ENCODE peak calls at places on chromosomes 5 and 9, in four cellular contexts. R, U, N and Y are unnamed samples.

GRCh38 chr9:91059713-91060112 is 258.1 kb downstream of the SYK start:
- DNase-seq in R (no peak), U (no peak), N (no peak), Y (no peak)

GRCh38 chr5:73030995-73031394 is 75.2 kb downstream of the FCHO2 start:
- DNase-seq in R (no peak), U (peak; percentile 5), N (no peak), Y (peak; percentile 25)

GRCh38 chr9:107639426-107639825 is 149.9 kb upstream of the KLF4 start:
- DNase-seq in R (no peak), U (no peak), N (no peak), Y (no peak)

GRCh38 chr5:140362875-140363630 is 3.1 kb downstream of the SLC4A9 start:
- DNase-seq in R (peak; percentile 85), U (peak; percentile 74), N (no peak), Y (peak; percentile 88)

GRCh38 chr5:90709323-90710148 is 150.9 kb downstream of the ADGRV1 start:
- DNase-seq in R (peak; percentile 57), U (peak; percentile 27), N (no peak), Y (peak; percentile 54)

GRCh38 chr5:149747141-149747832 is 17.2 kb downstream of the PPARGC1B start:
- DNase-seq in R (no peak), U (no peak), N (no peak), Y (no peak)

GRCh38 chr5:111945535-111945934 is 188.5 kb upstream of the NREP start:
- DNase-seq in R (no peak), U (no peak), N (no peak), Y (no peak)

GRCh38 chr5:77645995-77646639 is 7.6 kb upstream of the OTP start:
- DNase-seq in R (no peak), U (no peak), N (no peak), Y (no peak)

GRCh38 chr5:168480601-168481000 is 5.7 kb upstream of the RARS1 start:
- DNase-seq in R (no peak), U (no peak), N (no peak), Y (no peak)

GRCh38 chr5:60883229-60883628 is 39.2 kb upstream of the ELOVL7 start:
- DNase-seq in R (peak; percentile 10), U (peak; percentile 29), N (no peak), Y (no peak)

GRCh38 chr9:68751556-68751955 is 46.5 kb downstream of the PIP5K1B start:
- DNase-seq in R (no peak), U (no peak), N (no peak), Y (no peak)

GRCh38 chr5:73757421-73757820 is 131.4 kb downstream of the ARHGEF28 start:
- DNase-seq in R (no peak), U (no peak), N (no peak), Y (no peak)

GRCh38 chr9:133371261-133371711 is 4.6 kb downstream of the SURF4 start:
- DNase-seq in R (peak; percentile 45), U (no peak), N (no peak), Y (no peak)

GRCh38 chr9:81396528-81396927 is 292.8 kb downstream of the TLE1 start:
- DNase-seq in R (no peak), U (no peak), N (no peak), Y (no peak)
- TF ChIP-seq BHLHE40 in R (no peak), U (no peak), N (no peak), Y (no peak)

GRCh38 chr9:32399110-32399815 is 14.8 kb downstream of the ACO1 start:
- DNase-seq in R (no peak), U (no peak), N (no peak), Y (no peak)

GRCh38 chr9:32394381-32395049 is 10.1 kb downstream of the ACO1 start:
- DNase-seq in R (no peak), U (no peak), N (no peak), Y (no peak)

GRCh38 chr9:32401471-32401870 is 17.0 kb downstream of the ACO1 start:
- DNase-seq in R (no peak), U (no peak), N (no peak), Y (no peak)

GRCh38 chr9:32395483-32396216 is 11.2 kb downstream of the ACO1 start:
- DNase-seq in R (no peak), U (no peak), N (no peak), Y (no peak)

GRCh38 chr9:32398207-32398606 is 13.8 kb downstream of the ACO1 start:
- DNase-seq in R (no peak), U (no peak), N (no peak), Y (no peak)
- TF ChIP-seq SP1 in R (no peak), U (no peak), N (no peak), Y (no peak)

GRCh38 chr5:108857905-108858304 is 110.2 kb downstream of the FER start:
- DNase-seq in R (no peak), U (no peak), N (no peak), Y (no peak)
- TF ChIP-seq BHLHE40 in R (no peak), U (no peak), N (no peak), Y (no peak)

DNA sequence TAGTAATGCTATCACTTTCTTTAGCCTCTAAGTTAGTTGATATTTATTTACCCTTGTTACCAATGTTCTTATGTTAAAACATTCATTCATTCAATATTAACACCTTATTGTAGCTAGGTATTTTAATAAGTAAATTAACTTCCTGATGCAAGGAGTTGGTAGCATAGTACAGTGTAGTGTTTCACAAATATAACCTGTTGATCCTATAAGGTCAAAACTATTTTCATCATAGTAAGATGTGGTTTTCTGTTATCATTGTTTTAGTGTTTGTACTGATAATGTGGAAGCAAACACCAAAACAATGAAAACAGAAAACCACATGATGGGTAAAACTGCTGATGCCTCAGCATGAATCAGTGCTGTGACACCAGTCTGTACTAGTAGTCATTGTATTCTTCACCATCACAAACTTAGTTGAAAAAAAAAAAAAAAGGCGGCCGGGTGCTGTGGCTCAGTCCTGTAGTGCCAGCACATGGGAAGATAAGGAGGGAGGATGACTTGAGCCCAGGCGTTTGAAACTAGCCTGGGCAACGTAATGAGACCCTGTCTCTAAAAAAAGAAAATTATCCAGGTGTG is 36.5 kb downstream of the ZCCHC7 start:
- DNase-seq in R (no peak), U (no peak), N (no peak), Y (no peak)
- TF ChIP-seq SP1 in R (no peak), U (no peak), N (no peak), Y (no peak)

GRCh38 chr9:504921-505821 is 290.5 kb downstream of the DOCK8 start:
- DNase-seq in R (peak; percentile 9), U (no peak), N (no peak), Y (peak; percentile 16)
- TF ChIP-seq BHLHE40 in R (no peak), U (no peak), N (no peak), Y (no peak)

DNA sequence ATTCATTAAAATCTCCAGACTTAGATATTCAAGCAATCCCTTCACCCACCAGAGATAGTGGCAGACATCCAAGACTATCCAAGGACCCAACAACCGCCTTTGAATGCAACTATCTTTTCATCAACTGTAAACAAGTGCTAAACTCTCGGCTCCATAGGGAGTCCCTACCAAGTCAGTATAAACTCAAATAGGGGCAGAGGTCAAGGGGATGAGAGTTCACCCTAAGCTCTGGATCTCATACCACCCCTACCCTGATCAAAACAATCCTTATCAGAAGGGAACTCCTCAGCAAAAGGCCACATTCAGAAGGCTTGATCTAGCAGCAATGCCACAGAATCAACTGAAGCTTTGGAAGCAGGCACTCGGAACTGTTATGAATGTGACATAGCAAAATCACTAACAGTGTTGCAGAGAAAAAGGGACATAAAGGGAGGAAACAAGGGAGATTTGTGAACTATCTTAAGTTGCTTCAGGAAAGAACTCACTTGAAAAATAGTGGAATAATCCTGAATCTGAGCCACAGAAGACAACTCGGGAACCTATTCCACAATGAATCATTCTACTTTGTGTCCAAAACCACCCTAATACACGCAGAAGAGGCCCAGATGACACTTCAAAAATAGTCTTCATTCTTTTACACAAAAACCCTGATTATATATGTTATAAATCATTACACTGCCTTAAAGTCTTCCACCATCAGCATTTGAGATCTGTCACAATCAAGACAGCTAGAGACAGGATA is 49.8 kb downstream of the NR6A1 start:
- DNase-seq in R (no peak), U (peak; percentile 90), N (no peak), Y (no peak)
- TF ChIP-seq SP1 in R (no peak), U (no peak), N (no peak), Y (no peak)

GRCh38 chr5:178413992-178414391 is 176.2 kb downstream of the COL23A1 start:
- DNase-seq in R (no peak), U (no peak), N (no peak), Y (no peak)

GRCh38 chr5:178416206-178416882 is 173.8 kb downstream of the COL23A1 start:
- DNase-seq in R (no peak), U (no peak), N (no peak), Y (no peak)

GRCh38 chr5:178417391-178417811 is 172.8 kb downstream of the COL23A1 start:
- DNase-seq in R (peak; percentile 67), U (no peak), N (no peak), Y (no peak)

GRCh38 chr5:178416919-178417318 is 173.3 kb downstream of the COL23A1 start:
- DNase-seq in R (no peak), U (no peak), N (no peak), Y (no peak)

DNA sequence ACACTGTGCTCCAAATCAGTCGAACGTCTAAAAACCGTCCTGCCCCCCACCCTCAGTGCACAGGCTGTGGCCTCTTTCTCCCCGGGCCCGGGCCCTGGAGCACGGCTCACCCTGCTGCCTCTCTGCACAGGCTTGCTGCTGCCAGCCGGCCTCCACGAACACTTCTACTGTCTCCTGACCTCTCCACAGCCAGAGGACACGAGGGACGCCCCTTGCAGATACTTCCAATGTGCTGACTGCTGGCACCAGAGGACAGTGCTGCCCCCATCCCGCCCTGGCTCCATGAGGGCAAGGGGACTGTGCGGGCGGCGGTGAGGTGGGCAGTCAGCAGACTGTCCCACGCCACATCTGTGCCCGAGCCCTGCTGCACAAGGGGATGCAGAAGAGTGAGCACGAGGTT is 174.8 kb downstream of the COL23A1 start:
- DNase-seq in R (no peak), U (no peak), N (no peak), Y (no peak)
- TF ChIP-seq BHLHE40 in R (no peak), U (no peak), N (no peak), Y (no peak)

GRCh38 chr9:134491436-134491835 is 150.2 kb upstream of the COL5A1 start:
- DNase-seq in R (no peak), U (no peak), N (no peak), Y (no peak)
- TF ChIP-seq SP1 in R (no peak), U (no peak), N (no peak), Y (no peak)

DNA sequence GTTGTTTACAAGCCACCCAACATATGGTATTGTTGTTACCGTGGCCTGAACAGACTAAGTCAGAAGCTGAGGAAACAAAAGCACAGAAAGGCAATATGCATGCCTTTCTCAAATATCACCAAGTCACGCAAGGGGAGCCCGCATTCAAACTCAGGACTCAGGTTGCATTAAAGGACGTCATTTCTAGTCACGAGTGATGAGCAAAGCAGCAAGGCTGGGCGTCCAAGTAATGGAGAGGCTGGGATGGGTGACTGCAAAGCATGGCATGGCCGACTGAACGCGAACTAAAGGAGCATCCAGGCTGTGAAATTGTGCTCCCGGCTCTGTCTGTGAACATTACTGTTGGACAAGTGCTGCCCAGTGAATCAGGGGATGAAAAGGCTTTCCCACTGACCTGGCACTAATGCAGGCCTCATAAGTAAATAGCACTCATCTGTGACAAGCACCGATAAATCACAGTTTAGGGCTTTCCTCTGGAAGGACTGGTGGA is 202.9 kb downstream of the SPOCK1 start:
- DNase-seq in R (no peak), U (no peak), N (no peak), Y (no peak)
- TF ChIP-seq BHLHE40 in R (no peak), U (no peak), N (no peak), Y (no peak)